ENCODE peak calls at places on chromosome 22, in four cellular contexts. One of them, this sample, is unnamed.
A peak's percentile ranks its signal among the peaks of the same experiment; 100 is the strongest.

GRCh38 chr22:47564651-47565050 is 802.2 kb downstream of the TBC1D22A start:
- DNase-seq in A549: no peak
- DNase-seq in hepatocyte: no peak
- DNase-seq in MM.1S: no peak
- DNase-seq in this sample: no peak

GRCh38 chr22:48568736-48569330 is 1258.8 kb downstream of the BRD1 start:
- DNase-seq in A549: no peak
- DNase-seq in hepatocyte: no peak
- DNase-seq in MM.1S: no peak
- DNase-seq in this sample: no peak

GRCh38 chr22:44091021-44091721 is 67.1 kb downstream of the PARVB start:
- DNase-seq in A549: peak; percentile 22
- DNase-seq in hepatocyte: peak; percentile 28
- DNase-seq in MM.1S: no peak
- DNase-seq in this sample: peak; percentile 52

GRCh38 chr22:50530857-50531545 is 1.2 kb upstream of the TYMP start:
- DNase-seq in A549: peak; percentile 91
- DNase-seq in hepatocyte: peak; percentile 91
- DNase-seq in MM.1S: peak; percentile 77
- DNase-seq in this sample: peak; percentile 80

GRCh38 chr22:40857309-40857851 is 432 bp downstream of the XPNPEP3 start:
- DNase-seq in A549: no peak
- DNase-seq in hepatocyte: no peak
- DNase-seq in MM.1S: no peak
- DNase-seq in this sample: no peak

GRCh38 chr22:37462983-37463382 is 23.2 kb downstream of the MFNG start:
- DNase-seq in A549: no peak
- DNase-seq in hepatocyte: peak; percentile 82
- DNase-seq in MM.1S: no peak
- DNase-seq in this sample: peak; percentile 86

GRCh38 chr22:19260194-19260593 is 31.3 kb downstream of the CLTCL1 start:
- DNase-seq in A549: no peak
- DNase-seq in hepatocyte: no peak
- DNase-seq in MM.1S: no peak
- DNase-seq in this sample: no peak

GRCh38 chr22:35380013-35380412 is 883 bp upstream of the HMOX1 start:
- DNase-seq in A549: no peak
- DNase-seq in hepatocyte: peak; percentile 44
- DNase-seq in MM.1S: no peak
- DNase-seq in this sample: no peak

GRCh38 chr22:39205344-39206021 is 39.3 kb downstream of the PDGFB start:
- DNase-seq in A549: peak; percentile 65
- DNase-seq in hepatocyte: peak; percentile 65
- DNase-seq in MM.1S: no peak
- DNase-seq in this sample: no peak

GRCh38 chr22:38766076-38766777 is 10.4 kb upstream of the SUN2 start:
- DNase-seq in A549: peak; percentile 82
- DNase-seq in hepatocyte: peak; percentile 88
- DNase-seq in MM.1S: peak; percentile 35
- DNase-seq in this sample: peak; percentile 77

GRCh38 chr22:36379593-36380361 is 8.0 kb downstream of the MYH9 start:
- DNase-seq in A549: no peak
- DNase-seq in hepatocyte: peak; percentile 13
- DNase-seq in MM.1S: peak; percentile 22
- DNase-seq in this sample: no peak

GRCh38 chr22:27651486-27651885 is 150.1 kb downstream of the MN1 start:
- DNase-seq in A549: no peak
- DNase-seq in hepatocyte: no peak
- DNase-seq in MM.1S: no peak
- DNase-seq in this sample: no peak

GRCh38 chr22:49081261-49081666 is 746.4 kb downstream of the BRD1 start:
- DNase-seq in A549: no peak
- DNase-seq in hepatocyte: no peak
- DNase-seq in MM.1S: no peak
- DNase-seq in this sample: no peak

GRCh38 chr22:44719586-44720368 is 17.8 kb downstream of the PRR5 start:
- DNase-seq in A549: no peak
- DNase-seq in hepatocyte: peak; percentile 70
- DNase-seq in MM.1S: no peak
- DNase-seq in this sample: no peak

GRCh38 chr22:50735739-50736030 is 2.3 kb upstream of the ACR start:
- DNase-seq in A549: no peak
- DNase-seq in hepatocyte: no peak
- DNase-seq in MM.1S: no peak
- DNase-seq in this sample: no peak

GRCh38 chr22:37533995-37534394 is 14.8 kb upstream of the CARD10 start:
- DNase-seq in A549: no peak
- DNase-seq in hepatocyte: no peak
- DNase-seq in MM.1S: no peak
- DNase-seq in this sample: no peak

GRCh38 chr22:25987948-25988347 is 181.3 kb upstream of the SEZ6L start:
- DNase-seq in A549: no peak
- DNase-seq in hepatocyte: no peak
- DNase-seq in MM.1S: no peak
- DNase-seq in this sample: no peak

GRCh38 chr22:34638128-34638527 is 427.8 kb upstream of the ISX start:
- DNase-seq in A549: no peak
- DNase-seq in hepatocyte: no peak
- DNase-seq in MM.1S: no peak
- DNase-seq in this sample: no peak

GRCh38 chr22:19762315-19763140 is 1.9 kb downstream of the TBX1 start:
- DNase-seq in A549: no peak
- DNase-seq in hepatocyte: no peak
- DNase-seq in MM.1S: no peak
- DNase-seq in this sample: no peak

GRCh38 chr22:16974298-16975084 is 33.5 kb downstream of the GAB4 start:
- DNase-seq in A549: no peak
- DNase-seq in hepatocyte: no peak
- DNase-seq in MM.1S: no peak
- DNase-seq in this sample: no peak

GRCh38 chr22:41092847-41093371 is 517 bp downstream of the EP300 start:
- DNase-seq in A549: peak; percentile 29
- DNase-seq in hepatocyte: peak; percentile 40
- DNase-seq in MM.1S: peak; percentile 50
- DNase-seq in this sample: peak; percentile 58

GRCh38 chr22:49632199-49633009 is 195.3 kb downstream of the BRD1 start:
- DNase-seq in A549: peak; percentile 55
- DNase-seq in hepatocyte: peak; percentile 90
- DNase-seq in MM.1S: no peak
- DNase-seq in this sample: peak; percentile 93

GRCh38 chr22:27754888-27755480 is 46.6 kb downstream of the MN1 start:
- DNase-seq in A549: no peak
- DNase-seq in hepatocyte: no peak
- DNase-seq in MM.1S: no peak
- DNase-seq in this sample: no peak

GRCh38 chr22:49925525-49926128 is 7.2 kb downstream of the CRELD2 start:
- DNase-seq in A549: no peak
- DNase-seq in hepatocyte: no peak
- DNase-seq in MM.1S: peak; percentile 23
- DNase-seq in this sample: no peak

GRCh38 chr22:29216873-29217666 is 11.4 kb downstream of the EMID1 start:
- DNase-seq in A549: peak; percentile 15
- DNase-seq in hepatocyte: peak; percentile 46
- DNase-seq in MM.1S: no peak
- DNase-seq in this sample: no peak

GRCh38 chr22:32706149-32706548 is 95.4 kb upstream of the TIMP3 start:
- DNase-seq in A549: peak; percentile 10
- DNase-seq in hepatocyte: no peak
- DNase-seq in MM.1S: no peak
- DNase-seq in this sample: peak; percentile 29

GRCh38 chr22:38832005-38832978 is 11.5 kb downstream of the NPTXR start:
- DNase-seq in A549: no peak
- DNase-seq in hepatocyte: no peak
- DNase-seq in MM.1S: no peak
- DNase-seq in this sample: no peak

GRCh38 chr22:29149841-29150555 is 55.7 kb upstream of the EMID1 start:
- DNase-seq in A549: no peak
- DNase-seq in hepatocyte: no peak
- DNase-seq in MM.1S: no peak
- DNase-seq in this sample: peak; percentile 52

GRCh38 chr22:40635008-40635939 is 1.2 kb downstream of the MRTFA start:
- DNase-seq in A549: no peak
- DNase-seq in hepatocyte: no peak
- DNase-seq in MM.1S: no peak
- DNase-seq in this sample: no peak

GRCh38 chr22:49659281-49659923 is 168.3 kb downstream of the BRD1 start:
- DNase-seq in A549: no peak
- DNase-seq in hepatocyte: no peak
- DNase-seq in MM.1S: no peak
- DNase-seq in this sample: no peak

GRCh38 chr22:50621948-50622722 is 5.8 kb downstream of the ARSA start:
- DNase-seq in A549: no peak
- DNase-seq in hepatocyte: no peak
- DNase-seq in MM.1S: peak; percentile 15
- DNase-seq in this sample: peak; percentile 63

GRCh38 chr22:39800790-39801540 is 92.6 kb downstream of the ENTHD1 start:
- DNase-seq in A549: no peak
- DNase-seq in hepatocyte: peak; percentile 16
- DNase-seq in MM.1S: no peak
- DNase-seq in this sample: no peak

GRCh38 chr22:27045103-27045940 is 387.9 kb downstream of the MIAT start:
- DNase-seq in A549: peak; percentile 66
- DNase-seq in hepatocyte: peak; percentile 15
- DNase-seq in MM.1S: no peak
- DNase-seq in this sample: no peak

GRCh38 chr22:27564806-27565205 is 236.8 kb downstream of the MN1 start:
- DNase-seq in A549: no peak
- DNase-seq in hepatocyte: no peak
- DNase-seq in MM.1S: no peak
- DNase-seq in this sample: no peak

GRCh38 chr22:49046546-49047305 is 780.9 kb downstream of the BRD1 start:
- DNase-seq in A549: peak; percentile 60
- DNase-seq in hepatocyte: peak; percentile 69
- DNase-seq in MM.1S: peak; percentile 19
- DNase-seq in this sample: peak; percentile 86

GRCh38 chr22:48337957-48338792 is 1489.5 kb downstream of the BRD1 start:
- DNase-seq in A549: no peak
- DNase-seq in hepatocyte: no peak
- DNase-seq in MM.1S: no peak
- DNase-seq in this sample: no peak

GRCh38 chr22:46067159-46068111 is 82.9 kb upstream of the PPARA start:
- DNase-seq in A549: no peak
- DNase-seq in hepatocyte: no peak
- DNase-seq in MM.1S: no peak
- DNase-seq in this sample: no peak
- H3K4me3 ChIP-seq in A549: peak overlapping the region; percentile 32
- H3K4me3 ChIP-seq in hepatocyte: no peak overlapping the region
- H3K4me3 ChIP-seq in MM.1S: no peak overlapping the region
- H3K4me3 ChIP-seq in this sample: no peak overlapping the region

DNA sequence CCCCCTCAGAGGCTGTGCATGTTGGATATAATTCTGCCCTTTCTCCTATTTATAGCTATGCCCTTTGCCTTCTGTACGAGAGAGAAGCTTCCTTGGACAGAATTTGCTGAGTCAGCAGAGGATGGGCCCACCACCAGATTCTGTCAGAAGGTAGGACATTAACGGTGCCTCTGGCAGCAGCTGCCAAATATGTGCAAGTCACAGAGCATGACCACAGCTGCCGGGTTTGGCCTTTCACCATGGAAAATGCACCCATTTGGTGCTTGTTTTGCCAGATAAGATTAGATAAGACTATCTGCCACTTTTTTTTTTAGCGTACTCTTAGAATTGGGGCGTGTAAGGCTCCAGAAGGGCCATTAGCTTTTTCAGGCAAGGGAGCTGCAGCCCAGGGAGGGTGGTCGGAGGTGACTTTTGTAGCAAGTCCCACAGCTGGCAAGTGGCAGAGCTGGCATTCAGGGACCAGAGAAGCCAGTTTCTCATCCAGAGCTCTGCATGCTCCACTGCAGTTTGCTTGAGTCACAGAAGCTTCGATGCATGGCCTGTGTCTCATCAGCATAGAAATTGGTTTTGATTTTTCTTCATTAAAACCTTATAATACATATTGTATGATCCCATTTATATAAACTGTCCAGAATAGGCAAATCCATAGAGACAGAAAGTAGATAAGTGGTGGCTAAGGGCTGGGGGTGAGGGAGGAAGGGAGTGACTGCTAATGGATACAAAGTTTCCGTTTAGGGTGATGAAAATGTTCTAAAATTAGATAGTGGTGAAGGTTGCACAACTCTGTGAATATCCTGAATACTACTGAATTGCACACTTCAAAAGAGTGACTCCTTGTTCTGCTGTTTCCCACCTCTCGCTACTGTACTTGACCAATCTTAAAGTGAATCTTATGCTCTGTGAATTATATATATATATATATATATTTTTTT is 15.8 kb downstream of the UPB1 start:
- DNase-seq in A549: no peak
- DNase-seq in hepatocyte: peak; percentile 51
- DNase-seq in MM.1S: no peak
- DNase-seq in this sample: no peak
- H3K4me2 ChIP-seq in A549: peak overlapping the region; percentile 21
- H3K4me2 ChIP-seq in hepatocyte: peak overlapping the region; percentile 54
- H3K4me2 ChIP-seq in MM.1S: no peak overlapping the region
- H3K4me2 ChIP-seq in this sample: no peak overlapping the region

GRCh38 chr22:21031545-21032036 is 770 bp downstream of the SLC7A4 start:
- DNase-seq in A549: no peak
- DNase-seq in hepatocyte: no peak
- DNase-seq in MM.1S: no peak
- DNase-seq in this sample: no peak
- H3K4me3 ChIP-seq in A549: no peak overlapping the region
- H3K4me3 ChIP-seq in hepatocyte: no peak overlapping the region
- H3K4me3 ChIP-seq in MM.1S: no peak overlapping the region
- H3K4me3 ChIP-seq in this sample: peak overlapping the region; percentile 54

GRCh38 chr22:46567471-46567870 is 30.1 kb upstream of the CELSR1 start:
- DNase-seq in A549: no peak
- DNase-seq in hepatocyte: no peak
- DNase-seq in MM.1S: no peak
- DNase-seq in this sample: no peak

GRCh38 chr22:46561435-46561905 is 24.1 kb upstream of the CELSR1 start:
- DNase-seq in A549: peak; percentile 77
- DNase-seq in hepatocyte: no peak
- DNase-seq in MM.1S: peak; percentile 86
- DNase-seq in this sample: peak; percentile 57

GRCh38 chr22:46564084-46564714 is 26.8 kb upstream of the CELSR1 start:
- DNase-seq in A549: no peak
- DNase-seq in hepatocyte: no peak
- DNase-seq in MM.1S: no peak
- DNase-seq in this sample: peak; percentile 52

GRCh38 chr22:46560696-46561295 is 23.4 kb upstream of the CELSR1 start:
- DNase-seq in A549: no peak
- DNase-seq in hepatocyte: no peak
- DNase-seq in MM.1S: no peak
- DNase-seq in this sample: no peak

GRCh38 chr22:46563381-46564083 is 26.1 kb upstream of the CELSR1 start:
- DNase-seq in A549: peak; percentile 68
- DNase-seq in hepatocyte: peak; percentile 81
- DNase-seq in MM.1S: peak; percentile 85
- DNase-seq in this sample: peak; percentile 82
- H3K4me2 ChIP-seq in A549: peak overlapping the region; percentile 75
- H3K4me2 ChIP-seq in hepatocyte: peak overlapping the region; percentile 41
- H3K4me2 ChIP-seq in MM.1S: peak overlapping the region; percentile 99
- H3K4me2 ChIP-seq in this sample: peak overlapping the region; percentile 31

DNA sequence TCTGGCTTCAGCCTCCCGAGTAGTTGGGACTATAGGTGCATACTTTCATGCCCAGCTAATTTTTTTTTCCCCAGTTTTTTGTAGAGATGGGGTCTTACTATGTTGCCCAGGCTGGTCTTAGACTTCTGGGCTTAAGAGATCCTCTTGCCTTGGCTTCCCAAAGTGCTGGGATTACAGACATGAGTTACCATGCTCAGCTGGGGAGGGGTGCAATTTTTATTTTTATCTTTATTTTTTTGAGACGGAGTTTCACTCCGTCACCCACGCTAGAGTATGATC is 49.7 kb upstream of the A4GALT start:
- DNase-seq in A549: no peak
- DNase-seq in hepatocyte: no peak
- DNase-seq in MM.1S: no peak
- DNase-seq in this sample: no peak
- H3K4me3 ChIP-seq in A549: no peak overlapping the region
- H3K4me3 ChIP-seq in hepatocyte: no peak overlapping the region
- H3K4me3 ChIP-seq in MM.1S: no peak overlapping the region
- H3K4me3 ChIP-seq in this sample: no peak overlapping the region